ENCODE peak calls at places on chromosomes 3 and 15, in nine cellular contexts. Q is esophagus squamous epithelium; G is aorta; H is naive thymus-derived CD4-positive, alpha-beta T cell; E is IMR-90; J is RWPE2; M is upper lobe of right lung; R is mesenchymal stem cell; F is Peyer's patch. O is an unnamed sample. For H3K36me3 and H3K4me1, the result is how much of the 10 kb centered on the place peaks cover.

GRCh38 chr15:68578175-68578959 is 426 bp upstream of the CORO2B start:
- DNase-seq in Q (no peak), H (peak), M (peak), F (peak), E (peak), J (no peak), R (peak), G (peak), O (no peak)

GRCh38 chr3:107367353-107367752 is 9.9 kb upstream of the CCDC54 start:
- DNase-seq in J (no peak), R (peak), E (peak), Q (no peak), H (no peak), F (no peak), G (no peak), M (no peak), O (no peak)

GRCh38 chr15:77817434-77817833 is 184.7 kb upstream of the LINGO1 start:
- DNase-seq in M (no peak), R (no peak), Q (no peak), J (no peak), G (no peak), H (no peak), F (no peak), E (no peak), O (no peak)

GRCh38 chr3:66354561-66354960 is 133.8 kb downstream of the SLC25A26 start:
- DNase-seq in M (no peak), R (no peak), G (no peak), J (no peak), F (no peak), E (no peak), H (no peak), Q (no peak), O (no peak)

GRCh38 chr3:122033018-122033417 is 11.0 kb upstream of the ILDR1 start:
- DNase-seq in M (no peak), G (no peak), R (no peak), F (no peak), H (no peak), Q (no peak), E (no peak), J (no peak), O (no peak)

GRCh38 chr3:99825239-99825638 is 7.6 kb downstream of the CMSS1 start:
- DNase-seq in J (no peak), H (no peak), E (peak), F (no peak), M (no peak), R (peak), Q (no peak), G (no peak), O (no peak)

GRCh38 chr15:63380828-63381282 is 791 bp downstream of the CA12 start:
- DNase-seq in H (no peak), M (no peak), Q (no peak), E (no peak), R (no peak), G (no peak), J (peak), F (peak), O (no peak)

GRCh38 chr15:51828621-51829359 is 663 bp upstream of the TMOD3 start:
- DNase-seq in J (peak), Q (no peak), R (no peak), E (peak), H (no peak), M (no peak), F (no peak), G (no peak), O (no peak)

GRCh38 chr3:132033471-132033870 is 1.3 kb downstream of the CPNE4 start:
- DNase-seq in M (no peak), Q (no peak), R (no peak), H (no peak), E (no peak), F (no peak), J (no peak), G (no peak), O (no peak)

GRCh38 chr3:176595307-176595706 is 602.0 kb downstream of the TBL1XR1 start:
- DNase-seq in H (no peak), G (no peak), M (no peak), E (peak), Q (no peak), J (no peak), R (peak), F (no peak), O (no peak)

GRCh38 chr3:186469525-186469924 is 74.7 kb downstream of the CRYGS start:
- DNase-seq in G (no peak), Q (no peak), M (no peak), F (no peak), R (no peak), H (no peak), E (no peak), J (no peak), O (no peak)

GRCh38 chr3:65996605-65997004 is 42.1 kb downstream of the MAGI1 start:
- DNase-seq in J (peak), E (no peak), Q (no peak), G (no peak), R (no peak), H (no peak), M (peak), F (no peak), O (no peak)

GRCh38 chr3:112685956-112686355 is 45.0 kb upstream of the CCDC80 start:
- DNase-seq in F (no peak), H (no peak), R (no peak), M (no peak), J (no peak), E (no peak), Q (no peak), G (no peak), O (no peak)

GRCh38 chr3:12138044-12138443 is 20.7 kb downstream of the TIMP4 start:
- DNase-seq in E (peak), J (no peak), M (no peak), H (no peak), F (peak), G (no peak), Q (no peak), R (peak), O (no peak)

GRCh38 chr15:89690276-89691218 is at the start of the genes PEX11A and WDR93:
- DNase-seq in E (peak), J (peak), H (peak), M (peak), F (peak), Q (peak), G (peak), R (peak), O (peak)

GRCh38 chr15:45402955-45403892 is 24.9 kb upstream of the GATM start:
- DNase-seq in H (peak), Q (no peak), G (peak), M (peak), E (peak), R (peak), J (peak), F (peak), O (peak)

GRCh38 chr3:43894176-43895049 is 203.7 kb downstream of the ABHD5 start:
- DNase-seq in G (peak), E (peak), M (peak), H (peak), J (no peak), Q (no peak), R (peak), F (peak), O (no peak)

GRCh38 chr3:18018491-18019177 is 276.2 kb upstream of the TBC1D5 start:
- DNase-seq in F (no peak), E (no peak), M (no peak), G (no peak), R (no peak), H (no peak), Q (no peak), J (no peak), O (no peak)

GRCh38 chr3:177443469-177443868 is 246.2 kb upstream of the TBL1XR1 start:
- DNase-seq in Q (no peak), R (no peak), H (no peak), F (no peak), G (no peak), M (no peak), J (no peak), E (peak), O (no peak)

GRCh38 chr3:182238141-182238540 is 526.4 kb downstream of the SOX2 start:
- DNase-seq in Q (no peak), J (no peak), H (no peak), M (no peak), G (no peak), F (no peak), R (no peak), E (no peak), O (no peak)

GRCh38 chr3:73805435-73805834 is 180.7 kb upstream of the PDZRN3 start:
- DNase-seq in G (peak), J (no peak), R (no peak), H (no peak), F (peak), E (no peak), M (no peak), Q (no peak), O (no peak)

GRCh38 chr3:174202146-174202545 is 657.0 kb upstream of the NAALADL2 start:
- DNase-seq in M (no peak), G (no peak), H (no peak), F (no peak), Q (no peak), E (no peak), J (no peak), R (no peak), O (no peak)

GRCh38 chr3:174197416-174197815 is 661.7 kb upstream of the NAALADL2 start:
- DNase-seq in H (no peak), Q (no peak), J (no peak), R (no peak), E (no peak), F (no peak), M (no peak), G (no peak), O (no peak)

GRCh38 chr3:174198199-174198598 is 660.9 kb upstream of the NAALADL2 start:
- DNase-seq in F (no peak), R (peak), G (no peak), H (no peak), E (peak), J (no peak), M (no peak), Q (no peak), O (no peak)

GRCh38 chr3:174202561-174202960 is 656.6 kb upstream of the NAALADL2 start:
- DNase-seq in G (no peak), R (no peak), M (no peak), E (peak), Q (no peak), J (no peak), F (no peak), H (no peak), O (no peak)

GRCh38 chr3:174199696-174200095 is 659.4 kb upstream of the NAALADL2 start:
- DNase-seq in M (no peak), Q (no peak), F (no peak), R (no peak), E (peak), G (no peak), H (no peak), J (no peak), O (no peak)
- H3K27ac ChIP-seq in M (no peak), Q (no peak), F (no peak), R (no peak), E (no peak), G (no peak), H (no peak), J (no peak), O (no peak)

DNA sequence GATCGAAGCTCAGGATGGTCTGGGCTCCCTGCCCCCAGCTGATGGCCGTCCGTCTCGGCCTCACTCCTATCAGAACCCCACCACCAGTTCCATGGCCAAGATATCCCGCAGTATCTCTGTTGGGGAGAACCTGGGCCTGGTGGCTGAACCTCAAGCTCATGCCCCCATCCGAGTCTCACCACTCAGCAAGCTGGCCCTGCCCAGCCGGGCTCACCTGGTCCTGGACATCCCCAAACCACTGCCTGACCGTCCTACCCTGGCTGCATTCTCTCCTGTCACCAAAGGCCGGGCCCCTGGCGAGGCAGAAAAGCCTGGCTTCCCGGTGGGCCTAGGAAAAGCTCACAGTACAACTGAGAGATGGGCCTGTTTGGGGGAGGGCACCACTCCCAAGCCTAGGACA is 4.4 kb upstream of the JMJD7 start:
- DNase-seq in J (no peak), Q (no peak), H (no peak), G (no peak), F (no peak), R (no peak), M (no peak), E (no peak), O (no peak)
- H3K36me3 ChIP-seq in J (half or more), Q (half or more), H (under half), G (under half), F (half or more), R (half or more), M (under half), E (half or more), O (under half)

DNA sequence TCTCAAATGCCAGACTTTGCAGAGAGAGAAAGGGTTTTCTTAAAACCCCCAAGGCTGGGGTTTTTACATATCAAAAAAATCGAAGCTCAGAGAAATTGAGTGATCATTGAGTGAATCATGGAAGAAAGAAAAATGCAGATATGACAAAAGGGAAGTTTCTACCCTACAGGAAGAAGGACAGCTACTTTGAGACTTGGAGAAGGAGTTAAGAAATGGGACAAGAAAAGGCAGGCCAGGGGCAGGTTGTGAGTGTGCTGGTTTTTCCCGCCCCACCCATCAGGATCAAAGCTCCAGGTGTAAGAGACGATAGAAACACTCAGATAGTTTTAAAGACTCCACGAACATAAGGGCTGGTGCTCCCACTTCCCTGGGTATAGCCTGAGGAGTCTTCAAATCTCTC is 18.6 kb downstream of the TMEM158 start:
- DNase-seq in E (no peak), M (no peak), Q (no peak), H (no peak), G (no peak), R (no peak), J (no peak), F (no peak), O (no peak)
- H3K4me1 ChIP-seq in E (under half), M (under half), Q (half or more), H (under half), G (under half), R (under half), J (under half), F (under half), O (under half)

GRCh38 chr3:33211444-33211843 is 7.2 kb downstream of the SUSD5 start:
- DNase-seq in H (no peak), M (no peak), J (no peak), G (peak), E (peak), Q (no peak), F (no peak), R (peak), O (no peak)
- H3K27ac ChIP-seq in H (no peak), M (no peak), J (peak), G (peak), E (no peak), Q (no peak), F (no peak), R (no peak), O (no peak)

DNA sequence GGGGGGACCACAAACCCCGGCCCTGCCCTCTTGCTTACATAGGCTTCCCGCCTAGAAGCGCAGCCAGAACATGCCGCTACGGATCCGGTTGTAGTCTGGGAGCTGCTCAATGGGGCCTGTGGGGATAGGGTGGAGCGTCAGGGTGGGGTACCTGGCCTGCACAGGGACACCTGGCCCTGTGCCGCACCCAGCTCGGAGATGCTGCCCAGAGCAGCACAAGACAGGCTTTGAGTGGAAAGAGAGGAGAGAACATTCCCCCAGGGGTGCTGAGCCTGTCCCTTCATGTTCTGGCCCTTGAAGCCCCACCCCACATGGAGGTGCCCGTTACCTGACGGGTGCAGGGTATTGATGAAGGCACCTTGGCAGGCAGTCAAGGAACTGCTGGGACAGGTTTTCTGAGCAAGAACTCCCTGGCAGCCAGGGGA is 4.0 kb upstream of the COL7A1 start:
- DNase-seq in M (no peak), J (peak), E (no peak), R (no peak), F (no peak), H (no peak), Q (no peak), G (no peak), O (no peak)
- H3K36me3 ChIP-seq in M (half or more), J (half or more), E (half or more), R (half or more), F (half or more), H (under half), Q (under half), G (under half), O (under half)

GRCh38 chr15:72481015-72481659 is 7.0 kb downstream of the ARIH1 start:
- DNase-seq in G (no peak), F (no peak), Q (no peak), E (no peak), R (no peak), H (no peak), J (no peak), M (no peak), O (no peak)
- H3K4me1 ChIP-seq in G (under half), F (under half), Q (half or more), E (under half), R (under half), H (under half), J (under half), M (under half), O (half or more)

GRCh38 chr15:58015565-58015964 is 49.9 kb downstream of the ALDH1A2 start:
- DNase-seq in H (no peak), R (no peak), E (no peak), Q (no peak), J (no peak), F (no peak), M (no peak), G (no peak), O (no peak)
- H3K27ac ChIP-seq in H (no peak), R (no peak), E (no peak), Q (no peak), J (no peak), F (no peak), M (no peak), G (no peak), O (no peak)

O was measured in CD8-positive, alpha-beta memory T cell.